ENCODE peak calls at places on chromosomes 3 and 15, in six cellular contexts. O is mammary epithelial cell, N is GM12878, F is OCI-LY7, Z is H9, B is K562. D is an unnamed sample.

GRCh38 chr3:138114988-138115971 is at the start of gene DZIP1L:
- DNase-seq in O (peak), N (no peak), F (no peak), Z (peak), B (peak), D (peak)

GRCh38 chr3:53162672-53163458 is 1.9 kb downstream of the PRKCD start:
- DNase-seq in O (peak), N (no peak), F (peak), Z (no peak), B (peak), D (no peak)

GRCh38 chr3:168974628-168975403 is 688.7 kb downstream of the MECOM start:
- DNase-seq in O (no peak), N (no peak), F (no peak), Z (no peak), B (no peak), D (no peak)

GRCh38 chr3:189981668-189982067 is 139.0 kb downstream of the P3H2 start:
- DNase-seq in O (peak), N (no peak), F (no peak), Z (no peak), B (no peak), D (no peak)

GRCh38 chr15:78831229-78832207 is 20.3 kb upstream of the ADAMTS7 start:
- DNase-seq in O (no peak), N (no peak), F (no peak), Z (no peak), B (no peak), D (peak)

GRCh38 chr3:7876741-7877297 is 624.8 kb upstream of the LMCD1 start:
- DNase-seq in O (no peak), N (no peak), F (peak), Z (no peak), B (no peak), D (no peak)

GRCh38 chr3:15514663-15515357 is 6.7 kb downstream of the COLQ start:
- DNase-seq in O (no peak), N (no peak), F (no peak), Z (no peak), B (no peak), D (no peak)

GRCh38 chr3:48715179-48715800 is 1.7 kb downstream of the IP6K2 start:
- DNase-seq in O (peak), N (no peak), F (no peak), Z (no peak), B (no peak), D (peak)

GRCh38 chr3:79651536-79652065 is 116.2 kb downstream of the ROBO1 start:
- DNase-seq in O (no peak), N (no peak), F (no peak), Z (no peak), B (no peak), D (peak)

GRCh38 chr15:33022629-33023028 is 171.9 kb downstream of the FMN1 start:
- DNase-seq in O (peak), N (no peak), F (no peak), Z (peak), B (no peak), D (peak)

GRCh38 chr15:66080791-66081475 is 172.6 kb downstream of the MEGF11 start:
- DNase-seq in O (no peak), N (no peak), F (no peak), Z (peak), B (peak), D (peak)

GRCh38 chr3:159711560-159712333 is 276.9 kb upstream of the IL12A start:
- DNase-seq in O (peak), N (no peak), F (no peak), Z (no peak), B (no peak), D (no peak)

GRCh38 chr3:70876154-70876553 is 563.7 kb upstream of the MDFIC2 start:
- DNase-seq in O (no peak), N (no peak), F (no peak), Z (no peak), B (no peak), D (no peak)

GRCh38 chr15:35485411-35485810 is 60.6 kb downstream of the DPH6 start:
- DNase-seq in O (no peak), N (no peak), F (no peak), Z (no peak), B (no peak), D (no peak)

GRCh38 chr3:12920967-12921366 is 79.6 kb upstream of the RPL32 start:
- DNase-seq in O (no peak), N (no peak), F (no peak), Z (no peak), B (no peak), D (no peak)

GRCh38 chr3:137509354-137510045 is 254.6 kb upstream of the SOX14 start:
- DNase-seq in O (no peak), N (no peak), F (no peak), Z (no peak), B (no peak), D (no peak)

GRCh38 chr15:58410353-58410752 is 21.4 kb upstream of the LIPC start:
- DNase-seq in O (no peak), N (peak), F (peak), Z (no peak), B (peak), D (no peak)

GRCh38 chr3:136885357-136886213 is 23.6 kb downstream of the NCK1 start:
- DNase-seq in O (no peak), N (no peak), F (peak), Z (no peak), B (no peak), D (no peak)

GRCh38 chr15:56040081-56041035 is 46.9 kb upstream of the NEDD4 start:
- DNase-seq in O (peak), N (no peak), F (no peak), Z (peak), B (no peak), D (peak)

GRCh38 chr3:169354774-169355501 is 308.6 kb downstream of the MECOM start:
- DNase-seq in O (no peak), N (no peak), F (no peak), Z (no peak), B (no peak), D (peak)

GRCh38 chr3:27559835-27560234 is 75.7 kb upstream of the SLC4A7 start:
- DNase-seq in O (peak), N (no peak), F (no peak), Z (no peak), B (no peak), D (no peak)

GRCh38 chr3:108106031-108106430 is 15.2 kb upstream of the CD47 start:
- DNase-seq in O (no peak), N (no peak), F (no peak), Z (no peak), B (no peak), D (no peak)

GRCh38 chr3:120821426-120821825 is 78.9 kb downstream of the GTF2E1 start:
- DNase-seq in O (no peak), N (no peak), F (no peak), Z (no peak), B (no peak), D (no peak)

GRCh38 chr3:177934001-177934891 is 602.0 kb upstream of the KCNMB2 start:
- DNase-seq in O (no peak), N (no peak), F (no peak), Z (no peak), B (no peak), D (peak)

GRCh38 chr3:141399979-141400971 is 32.0 kb downstream of the ZBTB38 start:
- DNase-seq in O (no peak), N (no peak), F (no peak), Z (no peak), B (no peak), D (peak)

GRCh38 chr3:184710870-184711365 is 946 bp downstream of the MAGEF1 start:
- DNase-seq in O (no peak), N (peak), F (peak), Z (no peak), B (peak), D (no peak)

GRCh38 chr3:180594631-180595348 is 7.2 kb upstream of the TTC14 start:
- DNase-seq in O (peak), N (peak), F (peak), Z (no peak), B (no peak), D (peak)

GRCh38 chr15:66730168-66731014 is 28.4 kb downstream of the SMAD6 start:
- DNase-seq in O (peak), N (no peak), F (no peak), Z (no peak), B (no peak), D (no peak)

GRCh38 chr3:141049681-141050080 is 1.5 kb upstream of the SPSB4 start:
- DNase-seq in O (no peak), N (no peak), F (no peak), Z (no peak), B (peak), D (peak)

GRCh38 chr15:48925714-48926223 is 38.0 kb downstream of the SHC4 start:
- DNase-seq in O (peak), N (no peak), F (no peak), Z (no peak), B (peak), D (no peak)

GRCh38 chr3:10928961-10929471 is 63.5 kb upstream of the SLC6A1 start:
- DNase-seq in O (no peak), N (no peak), F (no peak), Z (peak), B (no peak), D (no peak)

DNA sequence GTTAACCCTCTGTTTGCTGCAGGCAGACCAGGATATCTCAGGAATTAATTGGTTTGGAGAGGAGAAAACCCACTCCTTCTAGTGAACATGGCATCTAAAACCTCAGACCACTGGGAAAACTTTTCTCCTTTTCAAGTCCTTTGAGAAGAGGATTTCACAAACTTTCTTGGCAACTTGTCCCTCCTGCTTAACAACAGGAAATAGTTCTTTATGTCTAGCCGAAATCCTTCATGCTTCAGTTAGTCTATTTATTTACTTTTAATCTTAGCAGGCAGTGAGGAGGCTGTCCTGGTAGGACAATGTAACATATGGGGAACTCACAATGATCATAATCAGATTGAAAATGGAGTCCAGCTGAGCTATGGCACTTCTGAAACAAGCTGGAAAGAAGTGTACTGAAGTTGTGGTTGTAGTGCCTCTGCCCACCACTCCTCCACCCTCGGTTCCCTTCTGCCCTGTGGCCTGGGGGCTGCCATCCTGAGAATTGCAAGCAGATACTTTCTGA is 50.6 kb downstream of the KY start:
- DNase-seq in O (no peak), N (no peak), F (no peak), Z (no peak), B (no peak), D (no peak)
- H2AFZ ChIP-seq in O (peak), N (no peak), F (no peak), Z (no peak), B (no peak), D (no peak)

GRCh38 chr3:153145454-153145853 is 16.6 kb upstream of the RAP2B start:
- DNase-seq in O (peak), N (no peak), F (no peak), Z (no peak), B (no peak), D (no peak)

GRCh38 chr3:153146191-153147053 is 15.6 kb upstream of the RAP2B start:
- DNase-seq in O (no peak), N (no peak), F (no peak), Z (no peak), B (no peak), D (no peak)

GRCh38 chr3:153138267-153139210 is 23.5 kb upstream of the RAP2B start:
- DNase-seq in O (peak), N (peak), F (no peak), Z (peak), B (no peak), D (peak)

GRCh38 chr3:153144779-153145178 is 17.2 kb upstream of the RAP2B start:
- DNase-seq in O (peak), N (no peak), F (no peak), Z (no peak), B (no peak), D (no peak)

DNA sequence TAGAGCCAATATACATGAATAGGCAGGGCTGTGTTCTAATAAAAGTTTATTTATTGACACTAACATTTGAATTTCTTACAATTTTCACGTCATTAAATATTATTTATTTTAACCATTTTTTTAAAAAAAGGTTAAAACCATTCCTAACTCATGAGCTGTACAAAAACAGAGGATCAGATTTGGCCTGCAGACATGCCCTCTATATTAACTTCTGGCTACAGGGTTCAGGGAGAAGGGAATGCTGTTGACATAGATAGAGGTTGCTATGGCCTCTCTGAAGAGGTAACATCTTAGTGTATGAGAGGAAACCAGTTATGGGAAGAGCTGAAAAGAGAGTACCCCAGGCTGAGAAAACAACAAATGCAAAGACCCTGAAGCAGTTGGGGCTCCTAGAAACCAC is 19.1 kb upstream of the RAP2B start:
- DNase-seq in O (no peak), N (no peak), F (no peak), Z (no peak), B (no peak), D (no peak)
- H2AFZ ChIP-seq in O (no peak), N (no peak), F (no peak), Z (no peak), B (peak), D (no peak)

DNA sequence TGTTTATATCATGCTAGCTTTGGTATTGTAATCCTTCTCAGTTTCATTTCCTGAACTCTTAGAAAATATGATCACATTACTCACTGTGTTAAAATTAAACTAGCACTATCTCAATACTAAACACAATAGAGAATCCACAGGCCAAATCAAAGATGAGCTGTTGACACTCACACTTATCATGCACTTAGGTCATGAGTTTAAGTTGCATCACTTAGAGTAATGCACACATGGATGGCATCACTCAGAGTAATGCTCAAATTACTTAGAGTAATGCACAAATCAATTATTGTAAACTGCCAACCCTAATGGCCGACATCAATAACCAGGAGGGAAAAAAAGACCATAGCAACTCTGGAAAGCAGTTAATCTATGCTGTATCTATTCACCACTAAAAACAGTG is 40.0 kb upstream of the MCF2L2 start:
- DNase-seq in O (no peak), N (no peak), F (no peak), Z (no peak), B (no peak), D (no peak)
- H2AFZ ChIP-seq in O (no peak), N (no peak), F (no peak), Z (no peak), B (no peak), D (no peak)

DNA sequence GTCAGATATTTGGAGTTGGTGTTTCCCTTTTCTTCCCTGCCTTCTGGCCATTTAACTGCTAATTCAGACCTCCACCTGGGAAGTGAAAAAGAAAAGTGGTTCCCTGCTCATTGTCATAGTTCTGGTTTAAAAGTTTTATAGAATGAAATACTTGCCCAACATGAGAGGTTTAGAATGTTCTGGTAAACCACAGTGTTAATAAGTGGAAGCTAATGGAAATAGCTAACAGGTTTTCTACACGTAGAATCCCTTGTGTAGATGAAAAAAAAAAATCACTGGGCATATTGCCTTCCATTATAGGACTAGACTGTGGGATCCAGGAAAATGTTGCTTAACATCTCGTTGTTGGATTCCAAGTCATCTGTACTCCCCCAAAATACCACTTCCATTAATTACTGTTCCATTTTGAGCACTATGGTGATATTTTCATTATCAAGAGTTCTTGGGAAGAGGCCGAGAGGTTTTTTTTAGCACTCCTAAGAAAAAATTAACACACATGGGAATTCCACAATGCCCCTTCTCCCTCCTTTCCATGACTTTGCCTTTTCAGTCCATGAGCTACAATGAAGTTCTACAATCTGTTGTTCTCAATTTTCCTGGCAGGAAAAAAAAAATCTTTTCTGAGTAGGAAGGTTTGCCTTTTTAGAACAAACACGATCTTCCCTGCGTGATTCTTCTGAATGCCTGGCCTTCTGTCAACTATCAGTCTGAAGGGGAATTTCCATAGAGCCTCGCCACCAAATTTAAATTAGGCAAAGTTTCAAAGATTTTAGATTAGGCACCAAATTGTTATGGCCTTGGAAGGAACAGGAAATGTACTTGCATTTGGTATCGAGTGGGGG is 74.4 kb upstream of the CTDSPL start:
- DNase-seq in O (no peak), N (no peak), F (no peak), Z (no peak), B (no peak), D (no peak)
- H2AFZ ChIP-seq in O (no peak), N (no peak), F (no peak), Z (no peak), B (no peak), D (no peak)

DNA sequence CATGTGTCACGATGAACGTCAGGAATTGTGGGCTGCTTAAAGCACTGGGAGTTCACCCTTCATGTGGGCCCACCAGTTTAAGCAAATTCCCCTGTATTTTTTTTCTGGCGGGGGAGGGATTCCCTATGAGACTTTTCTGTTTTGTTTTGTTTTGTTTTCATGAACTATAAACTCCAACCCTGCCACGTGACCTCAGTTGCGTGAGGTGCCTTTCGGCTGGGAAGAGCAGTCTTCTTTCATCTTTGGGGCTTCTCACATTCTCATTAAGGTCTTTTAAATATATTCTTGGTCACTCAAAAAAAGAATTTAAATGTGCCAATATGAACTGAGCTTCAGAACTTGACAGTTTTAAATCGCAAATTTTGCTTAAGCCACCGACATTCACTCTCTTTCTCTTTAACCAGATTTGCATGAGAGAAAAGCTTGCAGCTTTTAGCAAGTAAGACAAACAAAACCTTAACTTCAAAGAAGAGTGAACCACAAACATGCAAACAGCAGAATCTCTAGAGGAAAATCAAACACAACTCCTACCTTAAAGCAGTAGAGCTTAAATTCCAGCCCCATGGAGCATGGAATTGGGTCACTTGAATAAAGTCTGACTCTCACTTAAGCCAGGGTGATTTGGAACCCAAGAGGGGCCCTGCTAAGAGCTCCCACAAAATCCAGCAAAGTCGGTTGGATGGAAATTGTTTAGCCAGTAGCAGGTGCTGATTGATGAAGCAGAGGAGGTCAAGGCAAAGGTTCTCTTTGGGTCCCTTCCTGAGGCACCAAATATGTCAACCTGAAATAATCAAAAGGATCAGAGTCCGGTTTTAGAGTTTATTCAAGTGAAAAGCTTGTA is 699.8 kb upstream of the GBE1 start:
- DNase-seq in O (no peak), N (no peak), F (no peak), Z (no peak), B (no peak), D (peak)
- H2AFZ ChIP-seq in O (no peak), N (no peak), F (no peak), Z (peak), B (no peak), D (peak)

GRCh38 chr3:114377426-114377825 is 83.6 kb downstream of the TIGIT start:
- DNase-seq in O (no peak), N (no peak), F (no peak), Z (no peak), B (no peak), D (no peak)

GRCh38 chr3:114379266-114379665 is 85.4 kb downstream of the TIGIT start:
- DNase-seq in O (no peak), N (no peak), F (no peak), Z (no peak), B (no peak), D (no peak)

GRCh38 chr3:114378760-114379159 is 84.9 kb downstream of the TIGIT start:
- DNase-seq in O (no peak), N (no peak), F (no peak), Z (no peak), B (no peak), D (no peak)

GRCh38 chr3:114374433-114374832 is 80.6 kb downstream of the TIGIT start:
- DNase-seq in O (no peak), N (no peak), F (no peak), Z (no peak), B (no peak), D (no peak)

DNA sequence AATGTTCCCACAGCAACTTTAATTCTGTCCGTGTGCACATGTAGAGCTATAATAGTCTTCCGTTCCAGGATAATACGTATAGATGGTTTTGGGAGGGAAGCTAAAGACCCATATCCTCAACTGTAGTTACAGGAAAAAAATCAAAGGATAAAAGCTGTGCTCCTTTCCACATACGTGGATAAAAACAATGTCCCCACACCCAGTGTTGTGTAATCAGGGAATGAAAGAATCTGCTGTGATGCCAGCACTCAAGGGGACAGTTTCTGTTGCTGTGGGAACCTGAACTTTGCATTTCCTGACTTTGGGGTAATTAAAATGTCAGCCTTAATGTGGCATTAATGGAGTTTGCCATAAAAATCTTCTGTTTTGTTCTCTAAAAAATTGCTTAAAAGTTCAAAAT is 82.3 kb downstream of the TIGIT start:
- DNase-seq in O (no peak), N (no peak), F (no peak), Z (no peak), B (no peak), D (no peak)
- H2AFZ ChIP-seq in O (no peak), N (no peak), F (no peak), Z (no peak), B (no peak), D (no peak)

GRCh38 chr3:173257797-173258196 is 116.8 kb upstream of the SPATA16 start:
- DNase-seq in O (peak), N (no peak), F (no peak), Z (no peak), B (no peak), D (no peak)
- H2AFZ ChIP-seq in O (no peak), N (no peak), F (no peak), Z (no peak), B (no peak), D (peak)